ENCODE peak calls at places on chromosomes 5 and 9, in four cellular contexts. One of them, this sample, is unnamed.

GRCh38 chr5:172499287-172499686 is 45.0 kb upstream of the SH3PXD2B start:
- DNase-seq in aorta: peak; percentile 14
- DNase-seq in CD8-positive, alpha-beta memory T cell: no peak
- DNase-seq in heart right ventricle: no peak
- DNase-seq in this sample: no peak

GRCh38 chr5:61306531-61307195 is 25.4 kb upstream of the ZSWIM6 start:
- DNase-seq in heart right ventricle: no peak
- DNase-seq in CD8-positive, alpha-beta memory T cell: no peak
- DNase-seq in aorta: no peak
- DNase-seq in this sample: no peak

GRCh38 chr5:78483809-78484521 is 123.5 kb downstream of the SCAMP1 start:
- DNase-seq in aorta: no peak
- DNase-seq in heart right ventricle: no peak
- DNase-seq in CD8-positive, alpha-beta memory T cell: no peak
- DNase-seq in this sample: no peak

GRCh38 chr5:164146223-164146622 is 640.8 kb downstream of the MAT2B start:
- DNase-seq in aorta: no peak
- DNase-seq in heart right ventricle: no peak
- DNase-seq in CD8-positive, alpha-beta memory T cell: no peak
- DNase-seq in this sample: no peak

GRCh38 chr9:137461663-137462395 is 2.7 kb upstream of the NSMF start:
- DNase-seq in CD8-positive, alpha-beta memory T cell: peak; percentile 97
- DNase-seq in heart right ventricle: no peak
- DNase-seq in aorta: peak; percentile 86
- DNase-seq in this sample: peak; percentile 74

GRCh38 chr5:99004960-99005359 is 76.2 kb upstream of the CHD1 start:
- DNase-seq in heart right ventricle: no peak
- DNase-seq in aorta: no peak
- DNase-seq in CD8-positive, alpha-beta memory T cell: peak; percentile 30
- DNase-seq in this sample: no peak

GRCh38 chr5:90940227-90940995 is 381.8 kb downstream of the ADGRV1 start:
- DNase-seq in aorta: no peak
- DNase-seq in CD8-positive, alpha-beta memory T cell: peak; percentile 19
- DNase-seq in heart right ventricle: no peak
- DNase-seq in this sample: no peak

GRCh38 chr5:172904643-172905345 is 54.4 kb upstream of the RPL26L1 start:
- DNase-seq in CD8-positive, alpha-beta memory T cell: no peak
- DNase-seq in heart right ventricle: peak; percentile 72
- DNase-seq in aorta: peak; percentile 90
- DNase-seq in this sample: no peak

GRCh38 chr5:31963961-31964360 is 210.2 kb downstream of the GOLPH3 start:
- DNase-seq in aorta: no peak
- DNase-seq in heart right ventricle: no peak
- DNase-seq in CD8-positive, alpha-beta memory T cell: no peak
- DNase-seq in this sample: no peak

GRCh38 chr5:50667653-50668403 is 1.4 kb downstream of the PARP8 start:
- DNase-seq in aorta: peak; percentile 90
- DNase-seq in heart right ventricle: peak; percentile 74
- DNase-seq in CD8-positive, alpha-beta memory T cell: peak; percentile 92
- DNase-seq in this sample: peak; percentile 76

DNA sequence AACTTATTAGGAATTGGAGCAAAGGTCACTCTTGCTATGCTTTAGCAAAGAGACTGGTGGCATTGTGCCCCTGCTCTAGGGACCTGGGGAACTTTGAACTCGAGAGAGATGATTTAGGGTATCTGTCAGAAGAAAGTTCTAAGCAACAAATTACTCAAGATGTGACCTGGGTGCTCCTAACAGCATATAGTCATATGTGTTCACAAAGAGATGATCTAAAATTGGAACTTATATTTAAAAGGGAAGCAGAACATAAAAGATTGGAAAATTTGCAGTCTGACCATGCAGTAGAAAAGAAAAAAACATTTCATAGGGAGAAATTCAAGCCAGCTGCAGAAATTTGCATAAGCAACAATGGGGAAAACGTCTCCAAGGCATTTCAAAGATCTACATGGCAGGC is 68.3 kb downstream of the SEMA5A start:
- DNase-seq in CD8-positive, alpha-beta memory T cell: no peak
- DNase-seq in aorta: no peak
- DNase-seq in heart right ventricle: no peak
- DNase-seq in this sample: no peak
- H3K27ac ChIP-seq in CD8-positive, alpha-beta memory T cell: no peak overlapping the region
- H3K27ac ChIP-seq in aorta: no peak overlapping the region
- H3K27ac ChIP-seq in heart right ventricle: no peak overlapping the region
- H3K27ac ChIP-seq in this sample: no peak overlapping the region

GRCh38 chr5:40217509-40217908 is 462.2 kb upstream of the PTGER4 start:
- DNase-seq in CD8-positive, alpha-beta memory T cell: no peak
- DNase-seq in heart right ventricle: no peak
- DNase-seq in aorta: no peak
- DNase-seq in this sample: no peak
- H3K27ac ChIP-seq in CD8-positive, alpha-beta memory T cell: no peak overlapping the region
- H3K27ac ChIP-seq in heart right ventricle: no peak overlapping the region
- H3K27ac ChIP-seq in aorta: no peak overlapping the region
- H3K27ac ChIP-seq in this sample: no peak overlapping the region

GRCh38 chr9:87750726-87751125 is 24.8 kb downstream of the CTSL start:
- DNase-seq in aorta: no peak
- DNase-seq in CD8-positive, alpha-beta memory T cell: no peak
- DNase-seq in heart right ventricle: no peak
- DNase-seq in this sample: no peak
- H3K27ac ChIP-seq in aorta: no peak overlapping the region
- H3K27ac ChIP-seq in CD8-positive, alpha-beta memory T cell: no peak overlapping the region
- H3K27ac ChIP-seq in heart right ventricle: no peak overlapping the region
- H3K27ac ChIP-seq in this sample: no peak overlapping the region

GRCh38 chr5:121533814-121534213 is 317.9 kb upstream of the FTMT start:
- DNase-seq in aorta: no peak
- DNase-seq in heart right ventricle: peak; percentile 13
- DNase-seq in CD8-positive, alpha-beta memory T cell: no peak
- DNase-seq in this sample: no peak
- H3K27ac ChIP-seq in aorta: no peak overlapping the region
- H3K27ac ChIP-seq in heart right ventricle: no peak overlapping the region
- H3K27ac ChIP-seq in CD8-positive, alpha-beta memory T cell: no peak overlapping the region
- H3K27ac ChIP-seq in this sample: no peak overlapping the region

DNA sequence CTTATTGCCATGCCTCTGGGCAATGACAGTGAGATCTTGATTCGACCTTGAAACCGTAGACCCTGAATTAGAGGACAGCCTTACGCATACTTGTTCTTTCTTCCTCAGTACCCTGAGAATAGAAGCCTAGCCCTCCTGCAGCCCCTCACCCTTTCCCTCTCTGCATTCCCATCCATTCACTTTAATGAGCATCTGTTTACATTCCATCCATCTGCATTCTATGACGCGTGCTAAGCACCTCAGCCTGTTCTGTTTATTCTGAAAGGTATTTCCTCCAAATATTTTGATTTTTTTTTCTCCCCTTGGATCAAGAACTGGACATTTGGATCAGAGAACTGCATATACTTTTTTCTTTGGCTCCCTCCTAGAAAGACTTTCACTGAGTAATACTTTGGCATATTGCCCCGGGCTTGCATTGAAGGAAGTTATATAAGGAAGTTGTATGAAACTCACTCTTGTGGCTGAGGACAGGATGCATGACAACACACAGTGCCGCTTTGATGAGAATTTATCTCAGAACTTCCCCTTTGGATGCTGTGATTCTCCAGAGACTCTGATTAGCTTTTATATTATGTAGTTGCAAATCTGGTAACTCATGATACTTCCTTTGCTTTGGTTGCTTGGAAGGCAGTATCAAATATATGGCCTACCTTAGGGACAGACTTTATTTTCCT is 15.7 kb downstream of the TMEM8B start:
- DNase-seq in aorta: no peak
- DNase-seq in heart right ventricle: peak; percentile 83
- DNase-seq in CD8-positive, alpha-beta memory T cell: peak; percentile 68
- DNase-seq in this sample: no peak
- H3K27ac ChIP-seq in aorta: no peak overlapping the region
- H3K27ac ChIP-seq in heart right ventricle: peak overlapping the region; percentile 36
- H3K27ac ChIP-seq in CD8-positive, alpha-beta memory T cell: no peak overlapping the region
- H3K27ac ChIP-seq in this sample: peak overlapping the region; percentile 25

GRCh38 chr9:107214915-107215314 is 68.2 kb upstream of the RAD23B start:
- DNase-seq in CD8-positive, alpha-beta memory T cell: no peak
- DNase-seq in heart right ventricle: no peak
- DNase-seq in aorta: no peak
- DNase-seq in this sample: no peak

GRCh38 chr9:107213080-107213479 is 70.0 kb upstream of the RAD23B start:
- DNase-seq in CD8-positive, alpha-beta memory T cell: no peak
- DNase-seq in heart right ventricle: no peak
- DNase-seq in aorta: no peak
- DNase-seq in this sample: no peak

GRCh38 chr9:107213561-107214028 is 69.5 kb upstream of the RAD23B start:
- DNase-seq in heart right ventricle: no peak
- DNase-seq in aorta: no peak
- DNase-seq in CD8-positive, alpha-beta memory T cell: no peak
- DNase-seq in this sample: peak; percentile 2

GRCh38 chr9:107215381-107215780 is 67.7 kb upstream of the RAD23B start:
- DNase-seq in CD8-positive, alpha-beta memory T cell: no peak
- DNase-seq in aorta: no peak
- DNase-seq in heart right ventricle: no peak
- DNase-seq in this sample: no peak

GRCh38 chr9:107214381-107214780 is 68.7 kb upstream of the RAD23B start:
- DNase-seq in heart right ventricle: no peak
- DNase-seq in aorta: no peak
- DNase-seq in CD8-positive, alpha-beta memory T cell: no peak
- DNase-seq in this sample: no peak
- H3K27ac ChIP-seq in heart right ventricle: no peak overlapping the region
- H3K27ac ChIP-seq in aorta: no peak overlapping the region
- H3K27ac ChIP-seq in CD8-positive, alpha-beta memory T cell: no peak overlapping the region
- H3K27ac ChIP-seq in this sample: no peak overlapping the region

DNA sequence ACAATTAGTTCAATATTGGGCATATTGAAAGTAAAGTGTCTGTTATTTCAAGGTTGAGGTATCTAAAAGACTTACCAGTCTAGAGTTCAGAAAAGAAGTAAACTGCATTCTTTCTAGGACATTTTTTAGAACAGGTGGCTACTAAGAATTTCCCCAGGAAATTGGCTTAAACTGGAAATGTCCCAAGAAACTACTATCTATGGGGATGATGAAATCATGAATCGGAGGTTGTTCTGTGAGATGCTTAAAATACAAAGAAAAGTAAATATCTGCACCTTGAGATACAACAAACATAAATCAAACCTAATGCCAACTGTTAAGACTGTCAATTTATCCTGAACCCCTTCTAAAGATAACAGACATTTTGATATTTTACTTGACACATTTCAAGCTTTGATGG is 226.5 kb upstream of the NREP start:
- DNase-seq in aorta: no peak
- DNase-seq in heart right ventricle: no peak
- DNase-seq in CD8-positive, alpha-beta memory T cell: no peak
- DNase-seq in this sample: no peak
- H3K27ac ChIP-seq in aorta: no peak overlapping the region
- H3K27ac ChIP-seq in heart right ventricle: no peak overlapping the region
- H3K27ac ChIP-seq in CD8-positive, alpha-beta memory T cell: no peak overlapping the region
- H3K27ac ChIP-seq in this sample: no peak overlapping the region